ENCODE peak calls at places on chromosome 16, in eight cellular contexts. R is heart left ventricle; Z is body of pancreas; O is Peyer's patch; S is naive thymus-derived CD4-positive, alpha-beta T cell; H is astrocyte of the cerebellum; J is CD4-positive, CD25-positive, alpha-beta regulatory T cell; I is OCI-LY7. Q is an unnamed sample.

GRCh38 chr16:74451951-74452758 is 30.9 kb upstream of the CLEC18B start:
- DNase-seq in R (no peak), O (no peak), H (no peak), I (peak), S (no peak), Z (no peak), J (no peak), Q (no peak)

GRCh38 chr16:84358601-84359295 is 9.6 kb upstream of the ATP2C2 start:
- DNase-seq in R (no peak), J (no peak), I (no peak), O (no peak), H (no peak), Z (no peak), S (no peak), Q (no peak)

GRCh38 chr16:88768041-88768876 is 16.8 kb downstream of the PIEZO1 start:
- DNase-seq in I (no peak), H (no peak), S (no peak), Z (peak), R (peak), J (no peak), O (no peak), Q (peak)

GRCh38 chr16:23877107-23878070 is 41.6 kb downstream of the PRKCB start:
- DNase-seq in H (no peak), R (no peak), J (peak), I (peak), Z (no peak), S (peak), O (no peak), Q (no peak)

GRCh38 chr16:23256440-23256839 is 45.7 kb upstream of the SCNN1B start:
- DNase-seq in R (no peak), Z (no peak), H (no peak), O (no peak), J (no peak), S (no peak), I (no peak), Q (no peak)

GRCh38 chr16:35391328-35391727 is 1931.9 kb downstream of the TP53TG3F start:
- DNase-seq in H (no peak), S (no peak), I (peak), Z (peak), O (no peak), J (peak), R (peak), Q (no peak)

GRCh38 chr16:13866073-13866472 is 53.9 kb upstream of the ERCC4 start:
- DNase-seq in J (peak), S (peak), H (peak), R (peak), O (peak), I (peak), Z (peak), Q (peak)

GRCh38 chr16:49592507-49593422 is 219.2 kb downstream of the C16orf78 start:
- DNase-seq in I (peak), H (no peak), R (no peak), J (peak), S (peak), Z (peak), O (no peak), Q (peak)

GRCh38 chr16:87850009-87851006 is 19.0 kb downstream of the SLC7A5 start:
- DNase-seq in R (peak), I (peak), J (peak), O (peak), S (peak), Z (peak), H (no peak), Q (peak)

GRCh38 chr16:56965149-56965938 is 3.6 kb downstream of the CETP start:
- DNase-seq in I (no peak), J (no peak), S (no peak), O (no peak), R (no peak), H (no peak), Z (no peak), Q (no peak)

GRCh38 chr16:88376053-88376834 is 6.5 kb upstream of the ZNF469 start:
- DNase-seq in Z (peak), R (peak), H (no peak), J (no peak), O (no peak), S (no peak), I (no peak), Q (no peak)

GRCh38 chr16:70772493-70772892 is 28.5 kb downstream of the VAC14 start:
- DNase-seq in H (no peak), J (no peak), O (no peak), Z (no peak), I (no peak), R (no peak), S (no peak), Q (no peak)

GRCh38 chr16:70769761-70770160 is 31.2 kb downstream of the VAC14 start:
- DNase-seq in H (no peak), Z (no peak), R (no peak), I (no peak), S (no peak), J (no peak), O (no peak), Q (no peak)

GRCh38 chr16:70769131-70769530 is 31.8 kb downstream of the VAC14 start:
- DNase-seq in S (no peak), Z (no peak), I (no peak), R (peak), O (no peak), J (no peak), H (no peak), Q (no peak)

GRCh38 chr16:70770968-70771552 is 29.9 kb downstream of the VAC14 start:
- DNase-seq in O (peak), Z (peak), R (no peak), I (peak), H (no peak), S (peak), J (peak), Q (peak)

GRCh38 chr16:70770291-70770967 is 30.5 kb downstream of the VAC14 start:
- DNase-seq in I (no peak), S (no peak), Z (no peak), R (no peak), J (no peak), H (no peak), O (no peak), Q (no peak)
- H3K4me3 ChIP-seq in I (no peak), S (no peak), Z (no peak), R (no peak), J (no peak), H (no peak), O (no peak), Q (no peak)

GRCh38 chr16:71570143-71570542 is 6.7 kb downstream of the TAT start:
- DNase-seq in I (no peak), H (no peak), J (no peak), R (no peak), O (no peak), S (no peak), Z (no peak), Q (no peak)

GRCh38 chr16:71569621-71570020 is 7.3 kb downstream of the TAT start:
- DNase-seq in Z (no peak), R (no peak), I (no peak), S (no peak), H (no peak), J (no peak), O (peak), Q (no peak)

GRCh38 chr16:71573387-71574094 is 3.4 kb downstream of the TAT start:
- DNase-seq in J (no peak), Z (no peak), I (no peak), H (no peak), O (no peak), S (no peak), R (no peak), Q (no peak)

GRCh38 chr16:71574702-71575101 is 2.2 kb downstream of the TAT start:
- DNase-seq in R (no peak), Z (no peak), I (no peak), J (no peak), S (no peak), H (no peak), O (no peak), Q (no peak)

DNA sequence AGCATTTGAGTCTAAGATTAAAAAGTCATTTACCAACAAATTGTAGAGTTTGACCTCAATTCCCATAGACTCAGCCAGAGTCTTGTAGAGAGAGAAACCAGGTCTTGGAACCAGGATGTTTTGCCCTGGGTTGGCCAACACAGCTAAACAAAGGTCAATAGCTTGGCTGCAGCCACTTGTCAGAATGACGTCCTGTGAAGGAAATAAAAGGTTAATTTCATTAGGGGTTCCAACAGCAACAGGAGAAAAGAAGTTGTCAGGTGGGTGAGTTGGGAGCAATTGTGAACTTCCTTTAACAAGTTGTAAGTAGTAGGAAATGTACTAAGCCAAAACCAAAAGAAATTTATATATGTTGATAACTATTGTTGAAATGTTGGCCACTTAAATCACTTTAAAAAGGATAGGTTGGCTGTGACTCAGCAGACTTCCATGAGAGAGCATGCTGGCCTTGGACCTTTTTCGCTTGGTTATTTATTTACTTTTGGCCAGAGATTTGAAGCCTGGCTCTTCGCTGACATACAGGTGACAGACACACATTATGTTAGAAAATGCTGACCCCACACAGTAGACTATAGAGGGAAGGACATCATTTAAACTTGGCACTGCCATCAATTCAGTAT is 4.3 kb downstream of the TAT start:
- DNase-seq in R (no peak), I (no peak), S (no peak), Z (peak), J (no peak), O (peak), H (no peak), Q (no peak)
- H3K4me3 ChIP-seq in R (no peak), I (no peak), S (no peak), Z (no peak), J (no peak), O (no peak), H (no peak), Q (no peak)

DNA sequence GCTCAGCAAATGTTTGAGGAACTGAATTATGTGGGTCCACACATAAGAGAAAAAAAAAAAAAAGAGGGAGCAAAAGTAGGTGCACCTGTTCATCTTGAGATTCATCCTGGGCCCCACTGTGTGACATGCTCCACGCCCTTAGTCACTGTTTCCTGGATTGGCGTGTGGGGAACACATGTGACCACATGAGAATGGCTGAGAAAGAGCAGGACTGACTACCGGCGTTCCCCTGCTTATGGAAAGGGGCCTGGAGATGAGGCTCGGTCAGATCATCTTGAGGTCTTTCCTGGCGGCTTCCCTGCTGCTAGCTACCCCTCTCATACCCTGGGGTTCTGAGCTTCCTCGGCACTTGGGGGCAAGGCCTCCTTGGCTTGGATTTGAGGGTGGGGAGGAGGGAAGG is 3.9 kb downstream of the DEXI start:
- DNase-seq in S (no peak), I (no peak), O (no peak), J (peak), H (no peak), R (peak), Z (no peak), Q (no peak)
- H3K4me3 ChIP-seq in S (peak), I (no peak), O (peak), J (peak), H (no peak), R (no peak), Z (no peak), Q (peak)

GRCh38 chr16:48003226-48003907 is 152.4 kb downstream of the ABCC12 start:
- DNase-seq in O (no peak), S (no peak), H (peak), J (no peak), I (no peak), Z (no peak), R (no peak), Q (no peak)
- H3K4me3 ChIP-seq in O (no peak), S (no peak), H (no peak), J (no peak), I (no peak), Z (no peak), R (no peak), Q (no peak)

GRCh38 chr16:66525396-66526180 is 24.3 kb downstream of the TK2 start:
- DNase-seq in H (no peak), J (no peak), S (no peak), O (peak), I (no peak), R (no peak), Z (no peak), Q (no peak)
- H3K4me3 ChIP-seq in H (no peak), J (no peak), S (no peak), O (no peak), I (peak), R (no peak), Z (no peak), Q (no peak)

Q was measured in tibial artery.